ENCODE peak calls at places on chromosomes 11 and 22, in five cellular contexts. U, M, Z, C and B are unnamed samples.
A peak's percentile ranks its signal among the peaks of the same experiment; 100 is the strongest.

GRCh38 chr11:26042113-26042512 is 289.8 kb upstream of the ANO3 start:
- DNase-seq in U (no peak), M (no peak), Z (no peak), C (no peak), B (no peak)

GRCh38 chr11:87743002-87743401 is 432.2 kb downstream of the RAB38 start:
- DNase-seq in U (no peak), M (peak; percentile 47), Z (no peak), C (no peak), B (no peak)

GRCh38 chr11:13354335-13354734 is 76.7 kb downstream of the BMAL1 start:
- DNase-seq in U (no peak), M (peak; percentile 27), Z (no peak), C (no peak), B (no peak)

GRCh38 chr11:20670932-20671403 is 1.6 kb downstream of the NELL1 start:
- DNase-seq in U (no peak), M (peak; percentile 34), Z (no peak), C (no peak), B (peak; percentile 53)

GRCh38 chr22:23750374-23750743 is 553 bp downstream of the ZNF70 start:
- DNase-seq in U (no peak), M (no peak), Z (no peak), C (no peak), B (no peak)

GRCh38 chr22:46129390-46130041 is 20.8 kb upstream of the PPARA start:
- DNase-seq in U (no peak), M (no peak), Z (no peak), C (no peak), B (no peak)

GRCh38 chr22:29030618-29031235 is 30.9 kb downstream of the C22orf31 start:
- DNase-seq in U (no peak), M (peak; percentile 79), Z (peak; percentile 66), C (no peak), B (peak; percentile 69)

GRCh38 chr11:61555051-61555969 is 25.6 kb downstream of the SYT7 start:
- DNase-seq in U (no peak), M (peak; percentile 88), Z (no peak), C (no peak), B (peak; percentile 72)

GRCh38 chr11:123238297-123238696 is 43.2 kb upstream of the CLMP start:
- DNase-seq in U (no peak), M (no peak), Z (no peak), C (no peak), B (no peak)

GRCh38 chr11:45933131-45933821 is 10.8 kb downstream of the LARGE2 start:
- DNase-seq in U (no peak), M (no peak), Z (no peak), C (no peak), B (no peak)

GRCh38 chr11:74949748-74950127 is 672 bp downstream of the SPCS2 start:
- DNase-seq in U (no peak), M (no peak), Z (no peak), C (no peak), B (peak; percentile 15)

GRCh38 chr11:75313457-75314272 is 37.8 kb downstream of the ARRB1 start:
- DNase-seq in U (no peak), M (peak; percentile 54), Z (peak; percentile 55), C (no peak), B (no peak)

GRCh38 chr22:49268924-49269323 is 558.7 kb downstream of the BRD1 start:
- DNase-seq in U (no peak), M (no peak), Z (no peak), C (no peak), B (no peak)

GRCh38 chr11:35714882-35715612 is 52.5 kb downstream of the TRIM44 start:
- DNase-seq in U (no peak), M (no peak), Z (peak; percentile 51), C (no peak), B (peak; percentile 39)

GRCh38 chr22:49999063-49999900 is 13.3 kb downstream of the IL17REL start:
- DNase-seq in U (no peak), M (peak; percentile 80), Z (peak; percentile 13), C (no peak), B (peak; percentile 55)

GRCh38 chr11:74466916-74467885 is at the start of gene KCNE3:
- DNase-seq in U (no peak), M (peak; percentile 40), Z (no peak), C (no peak), B (peak; percentile 74)

GRCh38 chr11:3747704-3748103 is 49.6 kb downstream of the NUP98 start:
- DNase-seq in U (no peak), M (no peak), Z (no peak), C (no peak), B (no peak)